ENCODE peak calls at places on chromosomes 3 and 15, in six cellular contexts. R is mammary epithelial cell; I is pancreas; S is CD8-positive, alpha-beta T cell; P is body of pancreas; X is SK-N-SH. K is an unnamed sample.

GRCh38 chr15:49308686-49309085 is 114.4 kb upstream of the FGF7 start:
- DNase-seq in R (no peak), S (no peak), I (no peak), X (no peak), P (no peak), K (no peak)

GRCh38 chr3:85785766-85786165 is 827.0 kb downstream of the CADM2 start:
- DNase-seq in X (no peak), R (no peak), I (no peak), S (no peak), P (no peak), K (peak; percentile 21)

GRCh38 chr15:28273468-28273867 is 48.5 kb downstream of the HERC2 start:
- DNase-seq in X (no peak), P (no peak), R (no peak), S (no peak), I (no peak), K (peak; percentile 7)

GRCh38 chr3:124272611-124273151 is 280.8 kb upstream of the ROPN1 start:
- DNase-seq in R (no peak), I (no peak), X (no peak), S (no peak), P (no peak), K (no peak)

GRCh38 chr3:197880361-197881339 is 69.3 kb upstream of the RPL35A start:
- DNase-seq in P (no peak), S (no peak), X (no peak), I (no peak), R (no peak), K (no peak)

GRCh38 chr3:190617185-190617584 is 103.3 kb downstream of the IL1RAP start:
- DNase-seq in I (no peak), R (no peak), S (peak; percentile 15), P (no peak), X (no peak), K (no peak)

GRCh38 chr15:73940061-73940981 is 14.1 kb downstream of the LOXL1 start:
- DNase-seq in X (peak; percentile 76), P (no peak), R (no peak), I (no peak), S (no peak), K (no peak)

GRCh38 chr3:122577409-122578028 is at the start of gene PARP15:
- DNase-seq in I (no peak), S (peak; percentile 58), P (no peak), R (no peak), X (peak; percentile 30), K (no peak)

GRCh38 chr3:31213869-31214486 is 318.7 kb upstream of the STT3B start:
- DNase-seq in S (peak; percentile 34), X (no peak), P (no peak), R (no peak), I (no peak), K (no peak)

GRCh38 chr15:70258369-70259029 is 160.8 kb upstream of the TLE3 start:
- DNase-seq in P (peak; percentile 41), X (no peak), R (no peak), I (peak; percentile 85), S (peak; percentile 75), K (no peak)

GRCh38 chr15:89477411-89478242 is 18.8 kb downstream of the RHCG start:
- DNase-seq in R (no peak), S (no peak), P (no peak), I (no peak), X (no peak), K (no peak)

GRCh38 chr3:122974764-122975162 is 52.8 kb downstream of the SEMA5B start:
- DNase-seq in I (no peak), P (no peak), R (peak; percentile 38), S (no peak), X (no peak), K (peak; percentile 59)

GRCh38 chr3:37223084-37223975 is 48.9 kb upstream of the LRRFIP2 start:
- DNase-seq in X (no peak), I (no peak), P (no peak), S (no peak), R (peak; percentile 49), K (peak; percentile 59)

GRCh38 chr15:63971427-63971805 is 74.9 kb downstream of the DAPK2 start:
- DNase-seq in P (no peak), I (no peak), R (no peak), X (no peak), S (peak; percentile 62), K (no peak)

GRCh38 chr3:138786788-138787276 is 47.9 kb downstream of the PIK3CB start:
- DNase-seq in S (no peak), X (no peak), P (no peak), R (peak; percentile 71), I (no peak), K (peak; percentile 53)

GRCh38 chr3:120622457-120622856 is 26.3 kb downstream of the NDUFB4 start:
- DNase-seq in R (no peak), S (no peak), X (no peak), I (no peak), P (no peak), K (no peak)

GRCh38 chr3:190676477-190676876 is 162.6 kb downstream of the IL1RAP start:
- DNase-seq in R (no peak), X (no peak), P (no peak), S (no peak), I (no peak), K (no peak)

GRCh38 chr15:80545078-80545477 is 140.9 kb downstream of the ARNT2 start:
- DNase-seq in P (no peak), I (no peak), S (no peak), R (no peak), X (no peak), K (no peak)

GRCh38 chr15:28934645-28935044 is 48.9 kb downstream of the APBA2 start:
- DNase-seq in I (peak; percentile 29), S (no peak), P (no peak), R (no peak), X (no peak), K (no peak)

GRCh38 chr3:112134335-112135124 is 1.5 kb upstream of the GCSAM start:
- DNase-seq in R (peak; percentile 33), I (peak; percentile 19), X (peak; percentile 13), P (no peak), S (no peak), K (no peak)

GRCh38 chr15:90839187-90840071 is 29.0 kb upstream of the FURIN start:
- DNase-seq in X (no peak), I (no peak), P (no peak), R (peak; percentile 68), S (no peak), K (no peak)

GRCh38 chr3:126578702-126579101 is 20.0 kb upstream of the C3orf22 start:
- DNase-seq in P (no peak), S (no peak), X (no peak), I (peak; percentile 29), R (no peak), K (no peak)

GRCh38 chr3:45367451-45367850 is 20.9 kb upstream of the LARS2 start:
- DNase-seq in X (no peak), I (no peak), S (no peak), R (peak; percentile 68), P (no peak), K (peak; percentile 55)

GRCh38 chr3:105791919-105792786 is 76.7 kb downstream of the CBLB start:
- DNase-seq in P (peak; percentile 19), I (no peak), X (no peak), S (no peak), R (peak; percentile 87), K (peak; percentile 99)

GRCh38 chr3:64972793-64973192 is 285.0 kb upstream of the ADAMTS9 start:
- DNase-seq in I (no peak), X (no peak), P (no peak), S (no peak), R (peak; percentile 66), K (no peak)

GRCh38 chr3:33980252-33980651 is 181.8 kb downstream of the PDCD6IP start:
- DNase-seq in P (no peak), R (peak; percentile 63), X (peak; percentile 42), S (no peak), I (no peak), K (peak; percentile 80)

GRCh38 chr3:129023909-129024308 is 22.8 kb downstream of the EFCC1 start:
- DNase-seq in R (no peak), I (no peak), P (no peak), X (no peak), S (no peak), K (no peak)
- TF ChIP-seq CTCF in R (peak; percentile 45), I (peak; percentile 15), P (peak; percentile 51), X (no peak), S (no peak), K (no peak)

GRCh38 chr15:60626051-60626450 is 147.1 kb upstream of the ICE2 start:
- DNase-seq in X (no peak), S (no peak), R (no peak), I (no peak), P (no peak), K (no peak)

GRCh38 chr15:60626669-60627068 is 147.7 kb upstream of the ICE2 start:
- DNase-seq in I (no peak), S (no peak), R (no peak), X (no peak), P (no peak), K (no peak)

GRCh38 chr15:60633426-60633968 is 154.6 kb upstream of the ICE2 start:
- DNase-seq in S (no peak), P (no peak), X (no peak), I (no peak), R (no peak), K (no peak)

GRCh38 chr15:60631620-60632019 is 152.7 kb upstream of the ICE2 start:
- DNase-seq in X (no peak), I (no peak), R (no peak), S (no peak), P (no peak), K (no peak)

DNA sequence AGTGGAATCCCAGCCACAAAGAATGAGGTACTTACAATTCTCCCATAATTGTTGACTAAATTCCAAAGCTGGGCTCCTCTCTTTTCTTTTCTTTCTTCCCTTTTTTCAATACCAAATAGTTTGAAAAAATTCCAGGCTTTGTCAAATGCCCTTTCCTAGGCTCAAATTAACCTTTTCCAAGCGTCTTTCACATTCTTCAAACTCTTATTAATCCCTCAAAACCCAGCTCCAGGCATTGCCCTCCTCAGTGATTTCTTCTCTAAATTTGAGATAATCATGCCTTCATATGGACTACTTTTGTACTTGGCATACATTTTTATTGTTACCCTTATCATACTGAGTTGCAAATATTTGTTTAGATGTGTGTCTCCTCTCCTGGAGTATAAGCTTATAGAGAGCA is 148.6 kb upstream of the ICE2 start:
- DNase-seq in P (no peak), R (no peak), X (no peak), S (no peak), I (no peak), K (no peak)
- H3K4me3 ChIP-seq in P (no peak overlapping the region), R (no peak overlapping the region), X (no peak overlapping the region), S (no peak overlapping the region), I (no peak overlapping the region), K (no peak overlapping the region)

GRCh38 chr3:17195856-17196604 is 311.3 kb downstream of the PLCL2 start:
- DNase-seq in I (no peak), R (no peak), S (no peak), X (no peak), P (no peak), K (no peak)
- TF ChIP-seq CTCF in I (no peak), R (peak; percentile 9), S (no peak), X (peak; percentile 12), P (no peak), K (no peak)

DNA sequence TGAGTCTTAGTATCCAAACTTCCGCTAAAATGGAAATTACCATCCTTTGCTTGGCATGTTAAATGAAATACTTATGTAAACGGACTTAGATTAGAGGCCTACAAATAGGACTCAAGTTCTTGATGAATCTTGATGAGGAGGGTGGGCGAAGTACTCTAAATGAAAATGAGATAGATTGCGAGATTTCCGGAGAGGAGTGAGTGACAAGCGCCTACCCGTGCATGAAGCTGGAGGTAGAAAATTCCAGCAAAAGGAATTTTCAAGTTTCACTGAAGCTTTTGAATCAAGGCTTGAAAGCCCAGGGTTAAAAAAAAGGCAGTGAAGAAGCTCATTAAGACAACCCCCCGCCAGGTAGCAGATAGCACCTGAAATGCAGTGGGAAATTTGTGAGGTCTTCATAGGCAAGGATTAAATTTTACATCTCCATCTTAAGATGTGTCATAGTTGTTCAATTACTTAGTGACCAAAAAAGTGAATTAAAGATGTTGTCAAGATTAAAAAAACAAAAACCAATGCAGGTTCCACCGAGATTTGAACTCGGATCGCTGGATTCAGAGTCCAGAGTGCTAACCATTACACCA is 655 bp upstream of the RAB11A start:
- DNase-seq in I (no peak), S (no peak), P (no peak), R (no peak), X (peak; percentile 5), K (no peak)
- H3K4me3 ChIP-seq in I (peak overlapping the region; percentile 78), S (peak overlapping the region; percentile 84), P (peak overlapping the region; percentile 83), R (peak overlapping the region; percentile 65), X (peak overlapping the region; percentile 80), K (peak overlapping the region; percentile 99)

K was measured in foreskin fibroblast.